ENCODE peak calls at places on chromosome 12, in four cellular contexts. One of them, this sample, is unnamed.

GRCh38 chr12:51798507-51798906 is 50.0 kb downstream of the FIGNL2 start:
- DNase-seq in upper lobe of left lung: no peak
- DNase-seq in IMR-90: no peak
- DNase-seq in Peyer's patch: no peak
- DNase-seq in this sample: no peak

GRCh38 chr12:101823891-101824290 is 6.9 kb downstream of the GNPTAB start:
- DNase-seq in upper lobe of left lung: no peak
- DNase-seq in IMR-90: no peak
- DNase-seq in Peyer's patch: no peak
- DNase-seq in this sample: no peak

GRCh38 chr12:130711751-130712150 is 4.3 kb downstream of the RIMBP2 start:
- DNase-seq in upper lobe of left lung: no peak
- DNase-seq in IMR-90: no peak
- DNase-seq in Peyer's patch: no peak
- DNase-seq in this sample: no peak

GRCh38 chr12:9104767-9105423 is 10.8 kb downstream of the A2M start:
- DNase-seq in upper lobe of left lung: no peak
- DNase-seq in IMR-90: no peak
- DNase-seq in Peyer's patch: no peak
- DNase-seq in this sample: no peak

GRCh38 chr12:44930972-44931600 is 55.0 kb upstream of the NELL2 start:
- DNase-seq in upper lobe of left lung: no peak
- DNase-seq in IMR-90: peak; percentile 73
- DNase-seq in Peyer's patch: no peak
- DNase-seq in this sample: no peak

GRCh38 chr12:70290126-70290525 is 46.9 kb downstream of the CNOT2 start:
- DNase-seq in upper lobe of left lung: no peak
- DNase-seq in IMR-90: no peak
- DNase-seq in Peyer's patch: no peak
- DNase-seq in this sample: no peak

GRCh38 chr12:124617615-124618014 is 50.2 kb upstream of the NCOR2 start:
- DNase-seq in upper lobe of left lung: no peak
- DNase-seq in IMR-90: no peak
- DNase-seq in Peyer's patch: no peak
- DNase-seq in this sample: no peak

GRCh38 chr12:57868211-57868610 is 21.7 kb upstream of the CTDSP2 start:
- DNase-seq in upper lobe of left lung: no peak
- DNase-seq in IMR-90: peak; percentile 36
- DNase-seq in Peyer's patch: no peak
- DNase-seq in this sample: no peak

GRCh38 chr12:120677765-120678473 is 9.0 kb upstream of the MLEC start:
- DNase-seq in upper lobe of left lung: no peak
- DNase-seq in IMR-90: no peak
- DNase-seq in Peyer's patch: no peak
- DNase-seq in this sample: no peak

GRCh38 chr12:130715150-130715995 is 726 bp downstream of the RIMBP2 start:
- DNase-seq in upper lobe of left lung: peak; percentile 82
- DNase-seq in IMR-90: no peak
- DNase-seq in Peyer's patch: no peak
- DNase-seq in this sample: no peak

GRCh38 chr12:106914796-106915634 is 40.7 kb upstream of the TMEM263 start:
- DNase-seq in upper lobe of left lung: no peak
- DNase-seq in IMR-90: no peak
- DNase-seq in Peyer's patch: no peak
- DNase-seq in this sample: no peak

GRCh38 chr12:29320295-29321090 is 60.5 kb downstream of the ERGIC2 start:
- DNase-seq in upper lobe of left lung: no peak
- DNase-seq in IMR-90: peak; percentile 93
- DNase-seq in Peyer's patch: no peak
- DNase-seq in this sample: no peak

GRCh38 chr12:52847335-52848102 is 1.3 kb downstream of the KRT78 start:
- DNase-seq in upper lobe of left lung: no peak
- DNase-seq in IMR-90: no peak
- DNase-seq in Peyer's patch: peak; percentile 42
- DNase-seq in this sample: no peak

GRCh38 chr12:53298154-53298553 is 1.3 kb upstream of the MYG1 start:
- DNase-seq in upper lobe of left lung: no peak
- DNase-seq in IMR-90: peak; percentile 97
- DNase-seq in Peyer's patch: no peak
- DNase-seq in this sample: no peak

GRCh38 chr12:101982307-101982706 is 79.5 kb downstream of the WASHC3 start:
- DNase-seq in upper lobe of left lung: no peak
- DNase-seq in IMR-90: no peak
- DNase-seq in Peyer's patch: no peak
- DNase-seq in this sample: no peak

GRCh38 chr12:54413284-54414190 is 5.5 kb downstream of the ITGA5 start:
- DNase-seq in upper lobe of left lung: no peak
- DNase-seq in IMR-90: no peak
- DNase-seq in Peyer's patch: no peak
- DNase-seq in this sample: no peak

GRCh38 chr12:30537228-30537627 is 158.4 kb downstream of the IPO8 start:
- DNase-seq in upper lobe of left lung: no peak
- DNase-seq in IMR-90: no peak
- DNase-seq in Peyer's patch: no peak
- DNase-seq in this sample: no peak

GRCh38 chr12:94272280-94272679 is 123.9 kb downstream of the PLXNC1 start:
- DNase-seq in upper lobe of left lung: no peak
- DNase-seq in IMR-90: no peak
- DNase-seq in Peyer's patch: no peak
- DNase-seq in this sample: no peak

GRCh38 chr12:68746572-68747180 is 700 bp downstream of the SLC35E3 start:
- DNase-seq in upper lobe of left lung: peak; percentile 29
- DNase-seq in IMR-90: peak; percentile 68
- DNase-seq in Peyer's patch: peak; percentile 71
- DNase-seq in this sample: no peak

GRCh38 chr12:21940972-21941521 is at the start of gene ABCC9:
- DNase-seq in upper lobe of left lung: peak; percentile 89
- DNase-seq in IMR-90: peak; percentile 33
- DNase-seq in Peyer's patch: no peak
- DNase-seq in this sample: no peak

GRCh38 chr12:56190695-56191155 is 1.4 kb upstream of the SMARCC2 start:
- DNase-seq in upper lobe of left lung: no peak
- DNase-seq in IMR-90: no peak
- DNase-seq in Peyer's patch: no peak
- DNase-seq in this sample: no peak

GRCh38 chr12:51592034-51592705 is 1.1 kb downstream of the SCN8A start:
- DNase-seq in upper lobe of left lung: no peak
- DNase-seq in IMR-90: peak; percentile 79
- DNase-seq in Peyer's patch: no peak
- DNase-seq in this sample: no peak

GRCh38 chr12:58877243-58877743 is 43.0 kb downstream of the LRIG3 start:
- DNase-seq in upper lobe of left lung: no peak
- DNase-seq in IMR-90: peak; percentile 100
- DNase-seq in Peyer's patch: no peak
- DNase-seq in this sample: no peak

GRCh38 chr12:128644664-128645296 is 179.0 kb downstream of the SLC15A4 start:
- DNase-seq in upper lobe of left lung: no peak
- DNase-seq in IMR-90: no peak
- DNase-seq in Peyer's patch: peak; percentile 84
- DNase-seq in this sample: no peak

GRCh38 chr12:30999723-31000122 is 73.2 kb downstream of the TSPAN11 start:
- DNase-seq in upper lobe of left lung: no peak
- DNase-seq in IMR-90: no peak
- DNase-seq in Peyer's patch: no peak
- DNase-seq in this sample: no peak

GRCh38 chr12:75561921-75562320 is 50.5 kb upstream of the KRR1 start:
- DNase-seq in upper lobe of left lung: no peak
- DNase-seq in IMR-90: no peak
- DNase-seq in Peyer's patch: no peak
- DNase-seq in this sample: no peak

GRCh38 chr12:57614178-57614947 is 3.1 kb downstream of the ARHGEF25 start:
- DNase-seq in upper lobe of left lung: peak; percentile 38
- DNase-seq in IMR-90: peak; percentile 15
- DNase-seq in Peyer's patch: no peak
- DNase-seq in this sample: no peak

GRCh38 chr12:123129651-123130050 is 21.2 kb downstream of the PITPNM2 start:
- DNase-seq in upper lobe of left lung: no peak
- DNase-seq in IMR-90: no peak
- DNase-seq in Peyer's patch: no peak
- DNase-seq in this sample: no peak

GRCh38 chr12:123131291-123131831 is 19.5 kb downstream of the PITPNM2 start:
- DNase-seq in upper lobe of left lung: no peak
- DNase-seq in IMR-90: no peak
- DNase-seq in Peyer's patch: no peak
- DNase-seq in this sample: no peak

GRCh38 chr12:123122649-123123048 is 28.2 kb downstream of the PITPNM2 start:
- DNase-seq in upper lobe of left lung: no peak
- DNase-seq in IMR-90: no peak
- DNase-seq in Peyer's patch: no peak
- DNase-seq in this sample: no peak

GRCh38 chr12:123121670-123122069 is 29.2 kb downstream of the PITPNM2 start:
- DNase-seq in upper lobe of left lung: no peak
- DNase-seq in IMR-90: no peak
- DNase-seq in Peyer's patch: no peak
- DNase-seq in this sample: no peak

DNA sequence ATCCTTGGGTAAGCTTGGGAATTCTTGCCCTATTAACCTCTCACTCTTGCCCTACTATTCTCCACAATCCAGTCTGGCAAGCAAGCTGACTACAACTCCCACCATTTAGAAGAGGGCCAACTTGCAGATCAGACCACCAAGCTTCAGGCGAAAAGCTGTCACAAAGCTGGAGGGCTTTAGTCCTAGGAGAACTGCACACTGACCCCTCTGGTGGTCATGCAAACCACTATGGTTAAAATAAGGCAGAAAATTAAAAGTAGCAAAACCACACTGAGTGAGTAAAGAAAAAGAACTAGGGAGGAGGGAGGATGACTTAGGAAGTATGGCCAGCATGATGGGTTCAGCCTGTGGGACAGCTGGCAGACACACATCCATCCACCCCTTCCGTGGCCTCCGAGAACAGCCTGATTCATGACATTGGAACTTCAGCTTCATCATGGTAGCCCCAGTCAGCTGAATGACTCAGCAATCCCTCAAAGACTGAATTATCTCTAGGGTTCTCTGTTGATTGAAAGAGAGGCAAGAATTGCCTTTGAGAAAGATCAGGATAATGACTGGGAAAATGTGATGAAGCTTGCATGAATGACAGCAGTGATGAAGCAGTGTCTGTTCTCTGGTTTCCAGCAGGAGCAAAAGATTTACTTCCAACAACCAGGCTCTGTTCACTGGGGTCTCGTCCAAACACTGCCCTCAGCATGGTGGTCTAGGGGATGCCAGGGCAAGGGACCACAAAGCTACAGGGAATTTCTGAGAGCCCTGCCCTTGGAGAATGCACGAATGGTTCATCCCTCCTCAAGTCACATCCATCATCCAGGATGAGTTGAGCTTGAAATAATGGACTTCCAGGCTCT is 24.4 kb downstream of the PITPNM2 start:
- DNase-seq in upper lobe of left lung: no peak
- DNase-seq in IMR-90: peak; percentile 98
- DNase-seq in Peyer's patch: no peak
- DNase-seq in this sample: no peak
- H3K27ac ChIP-seq in upper lobe of left lung: no peak overlapping the region
- H3K27ac ChIP-seq in IMR-90: peak overlapping the region; percentile 93
- H3K27ac ChIP-seq in Peyer's patch: peak overlapping the region; percentile 61
- H3K27ac ChIP-seq in this sample: no peak overlapping the region

DNA sequence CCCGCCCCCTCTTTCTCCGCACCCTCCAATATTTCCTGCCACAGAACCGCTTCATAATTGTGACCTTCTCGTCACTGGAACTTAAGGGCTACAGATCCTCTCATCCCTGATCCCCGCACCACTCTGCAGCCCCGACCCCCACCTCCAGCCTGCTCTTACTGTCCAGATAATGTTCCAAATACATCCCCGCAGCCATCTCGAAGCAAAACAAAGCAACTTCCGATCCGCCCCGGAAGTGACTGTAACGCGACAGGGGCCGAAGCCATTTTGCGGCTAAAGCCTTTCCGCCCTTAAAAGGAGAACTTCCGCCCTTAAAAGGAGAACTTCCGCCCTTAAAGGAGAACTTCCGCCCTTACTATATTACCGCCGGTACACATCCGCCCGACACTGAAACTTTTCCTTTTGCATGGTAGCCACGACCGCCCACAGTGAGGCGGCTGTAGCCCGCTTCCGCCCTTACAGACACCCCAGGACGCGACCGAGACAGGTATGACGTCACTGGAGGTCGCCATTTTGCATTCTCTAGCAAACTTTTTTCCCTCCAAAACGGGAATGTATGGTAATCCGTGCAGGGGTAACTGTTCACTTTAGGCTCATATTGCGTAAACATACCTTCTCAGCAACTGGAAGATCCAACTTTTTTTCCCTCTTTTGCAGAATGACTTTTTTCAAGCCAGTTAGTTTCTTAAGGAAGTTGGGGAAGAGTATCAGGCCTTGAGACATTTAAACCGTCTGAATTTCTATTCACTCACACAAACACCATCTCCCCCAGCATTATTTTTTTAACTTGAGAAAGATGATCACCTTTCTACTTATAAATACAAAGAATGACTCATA is at the start of gene ING4:
- DNase-seq in upper lobe of left lung: peak; percentile 96
- DNase-seq in IMR-90: peak; percentile 99
- DNase-seq in Peyer's patch: peak; percentile 95
- DNase-seq in this sample: peak; percentile 93
- TF ChIP-seq POLR2A in upper lobe of left lung: peak; percentile 62
- TF ChIP-seq POLR2A in IMR-90: peak; percentile 80
- TF ChIP-seq POLR2A in Peyer's patch: no peak
- TF ChIP-seq POLR2A in this sample: no peak

GRCh38 chr12:113888435-113888834 is 77.7 kb downstream of the RBM19 start:
- DNase-seq in upper lobe of left lung: no peak
- DNase-seq in IMR-90: no peak
- DNase-seq in Peyer's patch: no peak
- DNase-seq in this sample: no peak
- H3K27me3 ChIP-seq in upper lobe of left lung: no peaks in the 10 kb centered on the region
- H3K27me3 ChIP-seq in IMR-90: no peaks in the 10 kb centered on the region
- H3K27me3 ChIP-seq in Peyer's patch: no peaks in the 10 kb centered on the region
- H3K27me3 ChIP-seq in this sample: no peaks in the 10 kb centered on the region

GRCh38 chr12:50026691-50027090 is 1.4 kb upstream of the RACGAP1 start:
- DNase-seq in upper lobe of left lung: no peak
- DNase-seq in IMR-90: no peak
- DNase-seq in Peyer's patch: no peak
- DNase-seq in this sample: no peak

GRCh38 chr12:50025187-50026059 is at the start of gene RACGAP1:
- DNase-seq in upper lobe of left lung: peak; percentile 92
- DNase-seq in IMR-90: peak; percentile 98
- DNase-seq in Peyer's patch: peak; percentile 93
- DNase-seq in this sample: peak; percentile 61

GRCh38 chr12:50022903-50023302 is 2.4 kb downstream of the RACGAP1 start:
- DNase-seq in upper lobe of left lung: no peak
- DNase-seq in IMR-90: no peak
- DNase-seq in Peyer's patch: no peak
- DNase-seq in this sample: no peak

GRCh38 chr12:50024227-50024626 is 1.1 kb downstream of the RACGAP1 start:
- DNase-seq in upper lobe of left lung: no peak
- DNase-seq in IMR-90: no peak
- DNase-seq in Peyer's patch: no peak
- DNase-seq in this sample: no peak

DNA sequence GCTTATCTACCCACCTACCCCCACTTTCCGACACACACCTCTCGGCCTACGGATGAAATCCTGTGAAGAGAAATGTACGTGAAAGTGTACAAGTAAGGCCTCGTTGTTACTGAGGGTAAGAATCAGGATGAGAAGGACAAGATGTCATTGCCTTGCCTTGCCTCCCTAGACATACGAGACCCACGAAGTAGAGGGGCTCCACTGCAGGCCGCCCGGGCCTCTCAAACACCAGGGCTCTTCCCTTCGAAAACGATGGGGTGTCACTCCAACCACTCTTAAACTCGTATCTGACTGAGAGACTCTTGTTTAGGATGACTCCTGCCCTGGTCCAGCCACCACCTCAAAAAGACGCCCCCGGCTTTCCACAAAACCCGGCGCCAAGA is 499 bp downstream of the RACGAP1 start:
- DNase-seq in upper lobe of left lung: no peak
- DNase-seq in IMR-90: no peak
- DNase-seq in Peyer's patch: no peak
- DNase-seq in this sample: no peak
- H3K27ac ChIP-seq in upper lobe of left lung: no peak overlapping the region
- H3K27ac ChIP-seq in IMR-90: peak overlapping the region; percentile 58
- H3K27ac ChIP-seq in Peyer's patch: peak overlapping the region; percentile 5
- H3K27ac ChIP-seq in this sample: peak overlapping the region; percentile 91